ENCODE peak calls at places on chromosomes 11 and 22, in six cellular contexts. One of them, this sample, is unnamed. For H3K4me1, the result is how much of the 10 kb centered on the place peaks cover.

GRCh38 chr22:19756288-19757128 is 4.1 kb upstream of the TBX1 start:
- DNase-seq in A549: peak
- DNase-seq in PC-3: peak
- DNase-seq in tibial nerve: no peak
- DNase-seq in HAP-1: peak
- DNase-seq in IMR-90: no peak
- DNase-seq in this sample: no peak

GRCh38 chr22:40681451-40681850 is 2.2 kb downstream of the MCHR1 start:
- DNase-seq in PC-3: no peak
- DNase-seq in A549: no peak
- DNase-seq in tibial nerve: no peak
- DNase-seq in IMR-90: no peak
- DNase-seq in HAP-1: no peak
- DNase-seq in this sample: no peak

GRCh38 chr11:111586305-111586915 is 15.8 kb upstream of the SIK2 start:
- DNase-seq in PC-3: peak
- DNase-seq in IMR-90: peak
- DNase-seq in HAP-1: peak
- DNase-seq in tibial nerve: no peak
- DNase-seq in A549: no peak
- DNase-seq in this sample: peak

GRCh38 chr22:38412435-38413084 is 42.4 kb downstream of the KCNJ4 start:
- DNase-seq in HAP-1: no peak
- DNase-seq in A549: peak
- DNase-seq in tibial nerve: no peak
- DNase-seq in IMR-90: no peak
- DNase-seq in PC-3: no peak
- DNase-seq in this sample: no peak

GRCh38 chr11:131894615-131895544 is 524.5 kb downstream of the NTM start:
- DNase-seq in tibial nerve: no peak
- DNase-seq in HAP-1: no peak
- DNase-seq in A549: no peak
- DNase-seq in PC-3: peak
- DNase-seq in IMR-90: no peak
- DNase-seq in this sample: no peak

GRCh38 chr11:125433454-125434121 is 62.5 kb downstream of the FEZ1 start:
- DNase-seq in PC-3: peak
- DNase-seq in A549: peak
- DNase-seq in IMR-90: peak
- DNase-seq in tibial nerve: no peak
- DNase-seq in HAP-1: peak
- DNase-seq in this sample: peak

GRCh38 chr11:75562836-75563484 is 907 bp downstream of the SERPINH1 start:
- DNase-seq in HAP-1: peak
- DNase-seq in tibial nerve: no peak
- DNase-seq in A549: no peak
- DNase-seq in PC-3: peak
- DNase-seq in IMR-90: peak
- DNase-seq in this sample: peak

GRCh38 chr11:83140691-83141455 is 16.1 kb upstream of the PCF11 start:
- DNase-seq in IMR-90: no peak
- DNase-seq in PC-3: no peak
- DNase-seq in A549: no peak
- DNase-seq in HAP-1: no peak
- DNase-seq in tibial nerve: no peak
- DNase-seq in this sample: no peak

GRCh38 chr11:12139144-12139881 is 28.9 kb downstream of the MICAL2 start:
- DNase-seq in A549: no peak
- DNase-seq in HAP-1: no peak
- DNase-seq in IMR-90: peak
- DNase-seq in PC-3: no peak
- DNase-seq in tibial nerve: no peak
- DNase-seq in this sample: peak

GRCh38 chr11:122339661-122340060 is 223.6 kb upstream of the BLID start:
- DNase-seq in PC-3: no peak
- DNase-seq in tibial nerve: no peak
- DNase-seq in IMR-90: no peak
- DNase-seq in HAP-1: no peak
- DNase-seq in A549: no peak
- DNase-seq in this sample: peak

GRCh38 chr11:75195164-75195962 is 44.5 kb downstream of the SLCO2B1 start:
- DNase-seq in IMR-90: no peak
- DNase-seq in PC-3: no peak
- DNase-seq in HAP-1: no peak
- DNase-seq in tibial nerve: no peak
- DNase-seq in A549: no peak
- DNase-seq in this sample: peak

GRCh38 chr11:18375941-18376340 is 18.4 kb upstream of the LDHA start:
- DNase-seq in A549: no peak
- DNase-seq in HAP-1: no peak
- DNase-seq in tibial nerve: no peak
- DNase-seq in PC-3: no peak
- DNase-seq in IMR-90: no peak
- DNase-seq in this sample: no peak

GRCh38 chr11:59053387-59053786 is 32.7 kb upstream of the GLYATL1B start:
- DNase-seq in tibial nerve: peak
- DNase-seq in IMR-90: peak
- DNase-seq in PC-3: peak
- DNase-seq in HAP-1: peak
- DNase-seq in A549: no peak
- DNase-seq in this sample: peak

GRCh38 chr11:116460156-116460965 is 312.4 kb downstream of the BUD13 start:
- DNase-seq in HAP-1: no peak
- DNase-seq in A549: no peak
- DNase-seq in PC-3: no peak
- DNase-seq in tibial nerve: no peak
- DNase-seq in IMR-90: no peak
- DNase-seq in this sample: no peak

GRCh38 chr11:128437137-128437536 is 150.2 kb downstream of the ETS1 start:
- DNase-seq in tibial nerve: no peak
- DNase-seq in PC-3: no peak
- DNase-seq in HAP-1: no peak
- DNase-seq in A549: no peak
- DNase-seq in IMR-90: peak
- DNase-seq in this sample: peak

GRCh38 chr22:29712119-29712518 is 7.7 kb upstream of the CABP7 start:
- DNase-seq in HAP-1: no peak
- DNase-seq in tibial nerve: no peak
- DNase-seq in PC-3: no peak
- DNase-seq in A549: no peak
- DNase-seq in IMR-90: no peak
- DNase-seq in this sample: no peak

GRCh38 chr11:128964463-128964930 is 21.8 kb upstream of the TP53AIP1 start:
- DNase-seq in PC-3: no peak
- DNase-seq in IMR-90: no peak
- DNase-seq in HAP-1: no peak
- DNase-seq in A549: no peak
- DNase-seq in tibial nerve: no peak
- DNase-seq in this sample: no peak

GRCh38 chr11:134266841-134267251 is 9.3 kb upstream of the GLB1L3 start:
- DNase-seq in tibial nerve: no peak
- DNase-seq in PC-3: peak
- DNase-seq in A549: no peak
- DNase-seq in HAP-1: no peak
- DNase-seq in IMR-90: peak
- DNase-seq in this sample: peak

GRCh38 chr11:56905936-56906335 is 82.8 kb upstream of the OR5AK2 start:
- DNase-seq in IMR-90: no peak
- DNase-seq in HAP-1: no peak
- DNase-seq in A549: no peak
- DNase-seq in tibial nerve: no peak
- DNase-seq in PC-3: peak
- DNase-seq in this sample: no peak

GRCh38 chr22:39546889-39547586 is 14.5 kb upstream of the RPS19BP1 start:
- DNase-seq in tibial nerve: no peak
- DNase-seq in A549: no peak
- DNase-seq in IMR-90: peak
- DNase-seq in HAP-1: no peak
- DNase-seq in PC-3: peak
- DNase-seq in this sample: peak

GRCh38 chr22:37940698-37941376 is 12.6 kb downstream of the C22orf23 start:
- DNase-seq in PC-3: no peak
- DNase-seq in HAP-1: no peak
- DNase-seq in A549: no peak
- DNase-seq in tibial nerve: no peak
- DNase-seq in IMR-90: no peak
- DNase-seq in this sample: no peak

GRCh38 chr11:64489831-64490441 is 101.1 kb upstream of the SLC22A12 start:
- DNase-seq in A549: peak
- DNase-seq in tibial nerve: no peak
- DNase-seq in PC-3: peak
- DNase-seq in IMR-90: peak
- DNase-seq in HAP-1: peak
- DNase-seq in this sample: peak

GRCh38 chr11:93969925-93970922 is 50.9 kb upstream of the HEPHL1 start:
- DNase-seq in tibial nerve: no peak
- DNase-seq in HAP-1: no peak
- DNase-seq in PC-3: no peak
- DNase-seq in A549: no peak
- DNase-seq in IMR-90: no peak
- DNase-seq in this sample: no peak

GRCh38 chr11:26442131-26442530 is 110.2 kb downstream of the ANO3 start:
- DNase-seq in tibial nerve: no peak
- DNase-seq in HAP-1: no peak
- DNase-seq in PC-3: peak
- DNase-seq in IMR-90: peak
- DNase-seq in A549: no peak
- DNase-seq in this sample: peak

DNA sequence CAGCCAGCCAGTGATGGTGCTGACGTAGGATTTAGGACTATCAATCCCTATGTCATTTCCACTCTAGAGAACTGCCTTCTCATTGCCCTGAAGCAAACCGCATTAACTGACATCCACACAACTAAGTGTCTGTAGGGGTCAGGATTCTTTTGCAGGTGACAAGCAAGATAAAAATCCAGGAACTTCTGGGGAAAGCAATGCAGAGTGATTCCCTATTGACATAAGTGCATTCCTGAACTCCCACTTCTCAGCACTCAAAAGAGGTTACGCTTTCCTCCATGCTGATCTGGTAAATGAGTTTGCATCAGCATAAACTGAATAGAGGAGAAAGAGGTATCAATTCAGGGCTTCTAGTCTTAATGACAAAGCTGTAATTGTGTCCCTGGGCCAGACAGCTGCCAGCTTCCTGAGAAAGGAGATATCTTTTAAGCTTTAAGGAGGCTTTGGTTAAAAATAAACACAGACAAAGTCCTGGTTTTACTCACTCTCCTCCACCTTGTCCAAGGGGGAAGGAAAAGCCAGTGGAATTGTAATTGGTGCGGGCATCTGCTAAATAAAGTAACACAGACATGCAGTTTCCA is 224.5 kb upstream of the ISX start:
- DNase-seq in HAP-1: peak
- DNase-seq in PC-3: no peak
- DNase-seq in tibial nerve: no peak
- DNase-seq in A549: no peak
- DNase-seq in IMR-90: no peak
- DNase-seq in this sample: peak
- H3K4me3 ChIP-seq in HAP-1: no peak
- H3K4me3 ChIP-seq in PC-3: no peak
- H3K4me3 ChIP-seq in tibial nerve: no peak
- H3K4me3 ChIP-seq in A549: no peak
- H3K4me3 ChIP-seq in IMR-90: no peak
- H3K4me3 ChIP-seq in this sample: no peak

DNA sequence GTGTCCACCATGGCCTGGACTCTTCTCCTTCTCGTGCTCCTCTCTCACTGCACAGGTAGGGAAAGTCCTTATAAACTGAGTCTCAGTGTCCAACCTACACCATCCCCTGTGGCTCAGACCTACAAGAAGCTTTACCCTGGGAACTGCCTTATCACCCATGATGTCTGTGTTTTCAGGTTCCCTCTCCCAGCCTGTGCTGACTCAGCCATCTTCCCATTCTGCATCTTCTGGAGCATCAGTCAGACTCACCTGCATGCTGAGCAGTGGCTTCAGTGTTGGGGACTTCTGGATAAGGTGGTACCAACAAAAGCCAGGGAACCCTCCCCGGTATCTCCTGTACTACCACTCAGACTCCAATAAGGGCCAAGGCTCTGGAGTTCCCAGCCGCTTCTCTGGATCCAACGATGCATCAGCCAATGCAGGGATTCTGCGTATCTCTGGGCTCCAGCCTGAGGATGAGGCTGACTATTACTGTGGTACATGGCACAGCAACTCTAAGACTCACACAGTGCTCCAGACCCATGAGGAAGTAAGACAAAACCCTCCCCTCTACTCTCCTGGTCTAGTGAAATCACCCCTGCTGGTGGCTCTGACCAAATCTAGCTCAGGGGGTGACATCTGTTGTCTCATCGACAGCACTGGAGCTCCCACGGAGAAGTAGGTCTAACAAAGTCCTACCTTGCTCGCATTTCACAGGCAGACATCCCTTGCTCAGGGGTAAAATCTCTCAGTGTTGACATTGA is 74.3 kb downstream of the VPREB1 start:
- DNase-seq in A549: no peak
- DNase-seq in IMR-90: no peak
- DNase-seq in HAP-1: no peak
- DNase-seq in PC-3: no peak
- DNase-seq in tibial nerve: no peak
- DNase-seq in this sample: no peak
- H3K4me1 ChIP-seq in A549: under half
- H3K4me1 ChIP-seq in IMR-90: under half
- H3K4me1 ChIP-seq in HAP-1: under half
- H3K4me1 ChIP-seq in PC-3: under half
- H3K4me1 ChIP-seq in tibial nerve: under half
- H3K4me1 ChIP-seq in this sample: under half

DNA sequence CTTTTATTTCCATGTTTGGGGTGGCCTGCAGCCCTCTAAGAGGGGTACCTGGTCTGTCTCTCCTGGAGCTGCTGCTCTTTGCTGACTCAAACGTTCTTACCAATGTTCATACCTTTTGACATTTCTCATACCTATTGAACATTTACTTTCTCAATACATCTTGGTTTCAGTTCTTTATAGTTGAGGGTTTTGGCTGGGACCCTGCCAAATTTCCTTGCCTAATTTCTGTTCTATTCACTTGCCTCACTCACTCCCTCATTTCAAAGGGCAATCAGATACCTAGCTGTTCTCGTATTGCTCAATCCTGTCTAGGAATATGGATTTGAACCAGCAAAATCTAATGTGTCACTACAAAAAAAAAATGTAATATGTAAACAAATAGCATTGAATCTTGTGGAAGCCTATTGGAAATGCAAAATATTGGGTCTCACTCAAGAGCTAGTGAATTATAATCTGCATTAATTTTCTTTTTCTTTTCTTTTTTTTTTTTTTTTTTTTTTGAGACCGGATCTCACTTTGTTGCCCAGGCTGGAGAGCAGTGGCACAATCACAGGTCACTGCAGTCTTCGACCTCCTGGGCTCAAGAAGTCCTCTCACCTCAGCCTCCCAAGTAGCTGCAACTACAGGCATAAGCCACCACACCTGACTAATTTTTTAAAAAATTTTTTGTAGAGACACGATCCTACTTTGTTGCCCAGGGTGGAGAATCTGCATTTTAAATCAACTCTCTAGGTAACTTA is 7.5 kb downstream of the OR6M1 start:
- DNase-seq in tibial nerve: no peak
- DNase-seq in PC-3: no peak
- DNase-seq in A549: no peak
- DNase-seq in HAP-1: no peak
- DNase-seq in IMR-90: no peak
- DNase-seq in this sample: no peak
- H3K4me3 ChIP-seq in tibial nerve: no peak
- H3K4me3 ChIP-seq in PC-3: no peak
- H3K4me3 ChIP-seq in A549: no peak
- H3K4me3 ChIP-seq in HAP-1: no peak
- H3K4me3 ChIP-seq in IMR-90: no peak
- H3K4me3 ChIP-seq in this sample: no peak

GRCh38 chr22:25113316-25113721 is 86.3 kb upstream of the CRYBB3 start:
- DNase-seq in tibial nerve: no peak
- DNase-seq in A549: no peak
- DNase-seq in PC-3: no peak
- DNase-seq in HAP-1: no peak
- DNase-seq in IMR-90: no peak
- DNase-seq in this sample: no peak
- H3K4me1 ChIP-seq in tibial nerve: under half
- H3K4me1 ChIP-seq in A549: under half
- H3K4me1 ChIP-seq in PC-3: under half
- H3K4me1 ChIP-seq in HAP-1: under half
- H3K4me1 ChIP-seq in IMR-90: under half
- H3K4me1 ChIP-seq in this sample: under half

This sample was measured in fibroblast of lung.